ENCODE peak calls at places on chromosomes 13 and 19, in ten cellular contexts. A is MCF 10A; G is NCI-H1930; S is GM23248; N is activated T-helper 9 cell treated with anti-CD3 and anti-CD28 coated beads, Interleukin-2, amount 50 U/mL, for 16 hours; Q is fibroblast of lung; D is T-helper 1 cell; J is Calu3; Z is brain microvascular endothelial cell; P is HT1080. V is an unnamed sample.

GRCh38 chr13:78742659-78743058 is 83.7 kb upstream of the OBI1 start:
- DNase-seq in A (no peak), G (no peak), S (no peak), N (no peak), Q (no peak), D (no peak), J (no peak), Z (no peak), P (no peak), V (no peak)

GRCh38 chr13:95896302-95896701 is 156.9 kb downstream of the UGGT2 start:
- DNase-seq in A (peak; percentile 21), G (no peak), S (no peak), N (no peak), Q (peak; percentile 27), D (no peak), J (no peak), Z (no peak), P (peak; percentile 27), V (no peak)

GRCh38 chr13:113049521-113049941 is 56.1 kb upstream of the F7 start:
- DNase-seq in A (no peak), G (no peak), S (peak; percentile 17), N (no peak), Q (no peak), D (no peak), J (no peak), Z (no peak), P (no peak), V (no peak)

GRCh38 chr19:35090160-35090794 is 25.3 kb upstream of the FXYD3 start:
- DNase-seq in A (peak; percentile 73), G (peak; percentile 29), S (peak; percentile 73), N (no peak), Q (peak; percentile 69), D (no peak), J (peak; percentile 83), Z (peak; percentile 49), P (peak; percentile 25), V (peak; percentile 84)

GRCh38 chr13:77002590-77003190 is 10.8 kb downstream of the CLN5 start:
- DNase-seq in A (peak; percentile 49), G (no peak), S (peak; percentile 66), N (no peak), Q (peak; percentile 61), D (no peak), J (no peak), Z (no peak), P (peak; percentile 15), V (peak; percentile 45)

GRCh38 chr13:47945738-47946137 is 55.3 kb downstream of the SUCLA2 start:
- DNase-seq in A (peak; percentile 70), G (no peak), S (peak; percentile 45), N (no peak), Q (peak; percentile 50), D (no peak), J (no peak), Z (peak; percentile 90), P (peak; percentile 23), V (peak; percentile 16)

GRCh38 chr13:48304132-48304876 is 753 bp downstream of the RB1 start:
- DNase-seq in A (peak; percentile 58), G (no peak), S (peak; percentile 70), N (no peak), Q (peak; percentile 61), D (no peak), J (peak; percentile 6), Z (peak; percentile 35), P (peak; percentile 37), V (peak; percentile 55)

GRCh38 chr13:96474158-96474606 is 384.3 kb downstream of the HS6ST3 start:
- DNase-seq in A (no peak), G (no peak), S (no peak), N (no peak), Q (no peak), D (no peak), J (no peak), Z (no peak), P (peak; percentile 54), V (no peak)

GRCh38 chr19:46928951-46929350 is 68.2 kb downstream of the ARHGAP35 start:
- DNase-seq in A (no peak), G (no peak), S (peak; percentile 45), N (no peak), Q (no peak), D (no peak), J (no peak), Z (no peak), P (no peak), V (no peak)

GRCh38 chr13:20175907-20176652 is 15.2 kb upstream of the GJA3 start:
- DNase-seq in A (no peak), G (no peak), S (no peak), N (no peak), Q (no peak), D (no peak), J (no peak), Z (no peak), P (no peak), V (no peak)

GRCh38 chr13:76878043-76878442 is 8.2 kb downstream of the KCTD12 start:
- DNase-seq in A (no peak), G (no peak), S (peak; percentile 54), N (no peak), Q (no peak), D (no peak), J (no peak), Z (no peak), P (no peak), V (no peak)

V was measured in AG20443.